ENCODE peak calls at places on chromosomes 7 and 10, in six cellular contexts. U is ovary, T is esophagus squamous epithelium, L is right cardiac atrium, Y is neuronal stem cell, P is endodermal cell. O is an unnamed sample.

GRCh38 chr7:28116034-28116433 is 64.6 kb downstream of the JAZF1 start:
- DNase-seq in U (no peak), T (no peak), L (no peak), Y (no peak), P (no peak), O (no peak)

GRCh38 chr10:78231930-78232329 is 198.3 kb downstream of the RPS24 start:
- DNase-seq in U (no peak), T (no peak), L (no peak), Y (no peak), P (peak; percentile 64), O (no peak)

GRCh38 chr10:74921744-74922143 is 95.3 kb downstream of the KAT6B start:
- DNase-seq in U (no peak), T (no peak), L (no peak), Y (peak; percentile 62), P (peak; percentile 91), O (no peak)

GRCh38 chr10:3435671-3436070 is 263.1 kb upstream of the PITRM1 start:
- DNase-seq in U (no peak), T (no peak), L (no peak), Y (no peak), P (no peak), O (no peak)

GRCh38 chr7:22853138-22853537 is 30.5 kb upstream of the TOMM7 start:
- DNase-seq in U (no peak), T (no peak), L (no peak), Y (no peak), P (peak; percentile 65), O (no peak)

GRCh38 chr10:6145979-6146432 is 56.7 kb upstream of the PFKFB3 start:
- DNase-seq in U (no peak), T (no peak), L (no peak), Y (no peak), P (no peak), O (no peak)

GRCh38 chr10:3525832-3526449 is 259.1 kb downstream of the KLF6 start:
- DNase-seq in U (no peak), T (no peak), L (peak; percentile 36), Y (no peak), P (no peak), O (peak; percentile 51)

GRCh38 chr10:35470535-35470934 is 134.2 kb downstream of the CCNY start:
- DNase-seq in U (no peak), T (no peak), L (no peak), Y (no peak), P (peak; percentile 86), O (no peak)

GRCh38 chr7:100811480-100811879 is 15.8 kb downstream of the EPHB4 start:
- DNase-seq in U (no peak), T (no peak), L (no peak), Y (no peak), P (no peak), O (no peak)

GRCh38 chr7:28297821-28298439 is 114.4 kb upstream of the CREB5 start:
- DNase-seq in U (no peak), T (no peak), L (no peak), Y (no peak), P (no peak), O (no peak)

GRCh38 chr7:151243411-151244155 is 4.9 kb downstream of the SMARCD3 start:
- DNase-seq in U (no peak), T (no peak), L (no peak), Y (peak; percentile 18), P (peak; percentile 55), O (no peak)

GRCh38 chr7:5420841-5421625 is 2.6 kb downstream of the TNRC18 start:
- DNase-seq in U (no peak), T (no peak), L (no peak), Y (no peak), P (peak; percentile 66), O (no peak)

GRCh38 chr7:5423272-5423843 is at the start of gene TNRC18:
- DNase-seq in U (peak; percentile 78), T (no peak), L (peak; percentile 55), Y (no peak), P (no peak), O (peak; percentile 19)

GRCh38 chr7:5423844-5424688 is 432 bp upstream of the TNRC18 start:
- DNase-seq in U (peak; percentile 95), T (peak; percentile 69), L (peak; percentile 95), Y (peak; percentile 99), P (peak; percentile 99), O (peak; percentile 91)

GRCh38 chr7:5421626-5422323 is 1.9 kb downstream of the TNRC18 start:
- DNase-seq in U (peak; percentile 73), T (no peak), L (peak; percentile 60), Y (no peak), P (peak; percentile 78), O (peak; percentile 55)

DNA sequence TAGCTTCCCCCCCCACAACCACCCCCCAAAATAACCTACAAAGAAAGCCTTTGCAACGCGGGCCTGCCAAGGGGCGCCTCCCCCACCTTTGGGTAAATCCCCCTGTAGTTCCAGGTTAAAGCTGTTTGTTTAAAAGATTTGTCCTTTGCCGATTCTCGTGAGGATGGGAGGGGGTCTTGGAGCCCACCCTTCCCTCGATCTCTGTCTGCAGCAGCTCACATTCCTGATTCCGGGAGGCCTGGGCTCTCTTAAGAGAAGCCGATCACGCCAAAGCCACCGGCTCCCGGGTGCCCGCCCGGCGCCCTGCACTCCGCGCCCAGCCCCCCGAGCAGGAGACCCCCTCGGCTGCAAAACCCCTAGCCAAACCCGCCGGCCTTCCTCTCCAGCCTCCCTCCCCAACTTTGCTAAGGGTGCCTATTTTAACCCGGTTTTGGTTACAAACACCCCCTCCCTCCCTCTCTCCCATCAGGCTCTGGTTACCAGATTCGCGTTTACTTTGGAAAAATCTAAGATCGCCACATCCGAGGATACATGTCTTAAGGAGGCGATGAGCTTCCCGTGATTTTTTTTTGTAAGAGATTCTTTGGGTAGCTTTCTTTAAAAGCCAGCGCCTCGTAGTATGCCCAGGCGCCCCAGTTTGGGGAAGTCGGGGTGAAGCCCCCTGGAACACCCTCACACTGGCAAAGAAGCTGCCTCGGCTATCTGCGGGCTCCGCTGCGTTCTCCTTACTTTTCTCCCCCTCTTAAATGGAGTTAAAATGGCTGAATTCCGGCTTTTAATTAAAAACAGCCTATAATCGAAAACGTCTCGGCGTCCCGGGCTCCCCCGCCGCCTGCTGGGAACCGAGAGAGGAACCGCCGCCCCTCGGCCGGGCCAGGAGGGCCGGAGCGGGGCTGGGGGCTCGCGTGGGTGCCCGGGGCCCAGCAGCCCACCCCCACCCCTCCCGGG is 1.0 kb downstream of the TNRC18 start:
- DNase-seq in U (no peak), T (no peak), L (no peak), Y (no peak), P (peak; percentile 78), O (no peak)
- H3K9me3 ChIP-seq in U (no peaks in the 10 kb centered on the region), T (no peaks in the 10 kb centered on the region), L (no peaks in the 10 kb centered on the region), Y (no peaks in the 10 kb centered on the region), P (no peaks in the 10 kb centered on the region), O (no peaks in the 10 kb centered on the region)

GRCh38 chr10:79342811-79343541 is 4.3 kb upstream of the PPIF start:
- DNase-seq in U (peak; percentile 13), T (no peak), L (no peak), Y (no peak), P (peak; percentile 29), O (no peak)

GRCh38 chr10:79344502-79345195 is 2.6 kb upstream of the PPIF start:
- DNase-seq in U (peak; percentile 11), T (no peak), L (no peak), Y (no peak), P (no peak), O (no peak)

GRCh38 chr10:79340646-79341244 is 6.5 kb upstream of the PPIF start:
- DNase-seq in U (peak; percentile 16), T (no peak), L (no peak), Y (no peak), P (no peak), O (no peak)

GRCh38 chr10:79339266-79339665 is 8.0 kb upstream of the PPIF start:
- DNase-seq in U (peak; percentile 7), T (no peak), L (no peak), Y (no peak), P (no peak), O (no peak)

DNA sequence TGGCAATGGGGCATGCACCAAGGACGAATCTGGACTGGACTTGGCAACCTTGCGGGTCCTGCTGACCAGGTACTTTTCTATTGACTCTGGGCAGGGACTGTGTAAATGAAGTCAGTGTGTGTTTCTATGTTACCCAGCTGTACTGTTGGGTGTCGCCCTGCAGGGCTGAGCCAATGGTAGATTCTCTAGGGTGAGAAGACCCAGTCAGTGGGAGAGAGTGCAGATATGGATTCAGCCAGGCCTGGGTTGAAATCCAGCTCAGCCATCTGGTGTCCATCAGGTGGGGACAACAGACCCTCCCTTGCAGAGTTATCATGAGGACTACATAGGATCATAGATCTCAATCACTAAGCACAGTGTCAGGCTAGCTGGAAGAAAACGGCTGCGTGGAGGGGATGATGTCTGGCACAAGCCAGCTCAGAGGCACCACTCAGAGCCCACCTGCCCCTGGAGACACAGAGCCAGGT is 4.9 kb upstream of the PPIF start:
- DNase-seq in U (peak; percentile 16), T (no peak), L (no peak), Y (no peak), P (peak; percentile 22), O (no peak)
- H3K27ac ChIP-seq in U (no peak overlapping the region), T (peak overlapping the region; percentile 69), L (no peak overlapping the region), Y (no peak overlapping the region), P (no peak overlapping the region), O (no peak overlapping the region)

DNA sequence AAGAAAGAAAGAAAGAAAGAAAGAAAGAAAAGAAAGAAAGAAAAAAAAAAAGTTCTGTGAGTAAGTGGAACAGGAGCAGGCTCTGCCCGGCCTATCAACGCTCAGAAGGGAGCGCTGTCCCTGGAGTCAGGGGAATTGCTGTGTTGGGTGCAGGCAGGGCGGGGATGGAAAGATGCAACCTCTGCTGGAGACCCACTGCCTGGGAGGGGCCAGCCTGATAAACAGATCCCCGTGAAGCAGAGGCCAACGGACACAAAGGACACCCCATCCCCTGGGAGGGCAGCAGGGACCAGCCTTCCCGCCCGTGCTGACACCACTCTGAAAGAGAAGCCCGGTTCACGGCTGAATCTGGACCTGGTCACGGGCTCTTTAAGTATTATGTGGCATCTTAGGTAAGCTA is 54.5 kb downstream of the TCERG1L start:
- DNase-seq in U (no peak), T (no peak), L (no peak), Y (no peak), P (no peak), O (no peak)
- H3K9me3 ChIP-seq in U (no peaks in the 10 kb centered on the region), T (no peaks in the 10 kb centered on the region), L (no peaks in the 10 kb centered on the region), Y (no peaks in the 10 kb centered on the region), P (no peaks in the 10 kb centered on the region), O (no peaks in the 10 kb centered on the region)

GRCh38 chr7:126570845-126571244 is 681.9 kb downstream of the GRM8 start:
- DNase-seq in U (no peak), T (no peak), L (no peak), Y (no peak), P (no peak), O (no peak)

GRCh38 chr7:126578338-126578737 is 674.4 kb downstream of the GRM8 start:
- DNase-seq in U (no peak), T (no peak), L (no peak), Y (no peak), P (no peak), O (no peak)

GRCh38 chr7:126569402-126569801 is 683.3 kb downstream of the GRM8 start:
- DNase-seq in U (no peak), T (no peak), L (no peak), Y (no peak), P (no peak), O (no peak)

GRCh38 chr7:126574838-126575250 is 677.9 kb downstream of the GRM8 start:
- DNase-seq in U (no peak), T (no peak), L (no peak), Y (no peak), P (no peak), O (no peak)

DNA sequence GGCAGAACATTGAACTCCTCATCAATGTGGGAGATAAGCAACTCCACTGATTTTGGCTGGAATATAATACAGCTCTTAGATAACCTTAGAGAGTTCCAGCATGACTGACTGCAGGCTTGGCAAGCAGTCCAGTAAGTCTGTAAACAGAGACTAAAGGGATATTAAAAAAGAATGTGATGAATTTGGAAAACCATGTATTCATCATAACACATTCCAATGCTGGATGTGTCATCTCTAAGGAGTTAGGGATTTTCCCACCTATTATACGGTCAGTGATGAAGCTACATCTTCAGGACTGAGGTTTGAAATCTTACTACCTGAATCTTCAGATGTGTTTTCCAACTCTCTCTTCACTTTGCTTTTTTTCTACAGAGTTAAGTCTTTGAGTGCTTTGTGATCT is 678.5 kb downstream of the GRM8 start:
- DNase-seq in U (no peak), T (no peak), L (no peak), Y (no peak), P (no peak), O (no peak)
- H3K27ac ChIP-seq in U (no peak overlapping the region), T (no peak overlapping the region), L (no peak overlapping the region), Y (no peak overlapping the region), P (no peak overlapping the region), O (no peak overlapping the region)